ENCODE peak calls at places on chromosomes 12 and 14, in nine cellular contexts. K is prostate gland, M is gastrocnemius medialis, Q is adrenal gland, E is IMR-90, I is Peyer's patch, Z is transverse colon, O is GM12891, G is stomach. X is an unnamed sample.

GRCh38 chr12:78316656-78317055 is 486.0 kb downstream of the NAV3 start:
- DNase-seq in K (no peak), Q (no peak), I (no peak), E (no peak), G (no peak), O (no peak), M (no peak), Z (no peak), X (no peak)

GRCh38 chr14:67636361-67636919 is 16.7 kb downstream of the ARG2 start:
- DNase-seq in G (no peak), Q (no peak), K (no peak), E (peak; percentile 19), Z (no peak), I (peak; percentile 48), M (peak; percentile 31), O (no peak), X (peak; percentile 95)

GRCh38 chr14:106844608-106845285 is 1318.4 kb downstream of the TMEM121 start:
- DNase-seq in Q (peak; percentile 64), O (no peak), E (no peak), G (peak; percentile 64), Z (peak; percentile 90), M (peak; percentile 38), I (peak; percentile 93), K (peak; percentile 46), X (no peak)

GRCh38 chr12:54419088-54419887 is at the start of gene ITGA5:
- DNase-seq in G (peak; percentile 66), I (peak; percentile 76), O (no peak), Z (peak; percentile 73), K (peak; percentile 60), M (peak; percentile 76), Q (peak; percentile 92), E (peak; percentile 69), X (peak; percentile 65)

GRCh38 chr12:130765186-130765659 is 49.1 kb upstream of the RIMBP2 start:
- DNase-seq in O (no peak), Q (no peak), Z (no peak), E (peak; percentile 15), I (no peak), K (no peak), G (no peak), M (no peak), X (peak; percentile 85)

GRCh38 chr12:125065021-125065752 is at the start of gene AACS:
- DNase-seq in E (peak; percentile 64), I (peak; percentile 88), Z (peak; percentile 83), O (peak; percentile 96), K (peak; percentile 66), G (peak; percentile 79), Q (peak; percentile 82), M (peak; percentile 57), X (peak; percentile 86)

GRCh38 chr12:130633771-130634170 is 82.3 kb downstream of the RIMBP2 start:
- DNase-seq in G (peak; percentile 29), E (no peak), Z (peak; percentile 46), I (no peak), M (peak; percentile 53), K (peak; percentile 77), Q (peak; percentile 39), O (no peak), X (no peak)

GRCh38 chr14:92391746-92392145 is 68.8 kb downstream of the SLC24A4 start:
- DNase-seq in I (no peak), O (no peak), G (no peak), Q (no peak), M (no peak), E (no peak), Z (no peak), K (no peak), X (no peak)

GRCh38 chr12:132558861-132559623 is 51.3 kb downstream of the LRCOL1 start:
- DNase-seq in M (no peak), E (no peak), Q (no peak), Z (no peak), I (peak; percentile 83), K (no peak), G (no peak), O (no peak), X (no peak)

GRCh38 chr12:52811191-52812072 is 2.5 kb downstream of the KRT4 start:
- DNase-seq in Z (no peak), K (no peak), G (no peak), E (no peak), Q (no peak), M (no peak), O (no peak), I (no peak), X (no peak)

GRCh38 chr12:52813203-52813819 is 605 bp downstream of the KRT4 start:
- DNase-seq in Q (no peak), M (no peak), K (no peak), O (no peak), I (no peak), E (no peak), Z (no peak), G (no peak), X (no peak)

GRCh38 chr12:52812073-52812400 is 1.9 kb downstream of the KRT4 start:
- DNase-seq in Z (no peak), I (no peak), M (no peak), K (no peak), E (no peak), G (no peak), Q (no peak), O (no peak), X (no peak)

GRCh38 chr12:52813885-52814709 is at the start of gene KRT4:
- DNase-seq in M (no peak), E (no peak), Q (no peak), K (peak; percentile 13), I (no peak), Z (no peak), G (no peak), O (no peak), X (no peak)

GRCh38 chr12:52812749-52813148 is 1.2 kb downstream of the KRT4 start:
- DNase-seq in Z (no peak), I (no peak), Q (no peak), E (no peak), M (no peak), K (no peak), G (no peak), O (no peak), X (peak; percentile 20)
- TF ChIP-seq POLR2A in Z (no peak), I (no peak), Q (no peak), E (no peak), M (no peak), K (no peak), G (no peak), O (no peak), X (no peak)

DNA sequence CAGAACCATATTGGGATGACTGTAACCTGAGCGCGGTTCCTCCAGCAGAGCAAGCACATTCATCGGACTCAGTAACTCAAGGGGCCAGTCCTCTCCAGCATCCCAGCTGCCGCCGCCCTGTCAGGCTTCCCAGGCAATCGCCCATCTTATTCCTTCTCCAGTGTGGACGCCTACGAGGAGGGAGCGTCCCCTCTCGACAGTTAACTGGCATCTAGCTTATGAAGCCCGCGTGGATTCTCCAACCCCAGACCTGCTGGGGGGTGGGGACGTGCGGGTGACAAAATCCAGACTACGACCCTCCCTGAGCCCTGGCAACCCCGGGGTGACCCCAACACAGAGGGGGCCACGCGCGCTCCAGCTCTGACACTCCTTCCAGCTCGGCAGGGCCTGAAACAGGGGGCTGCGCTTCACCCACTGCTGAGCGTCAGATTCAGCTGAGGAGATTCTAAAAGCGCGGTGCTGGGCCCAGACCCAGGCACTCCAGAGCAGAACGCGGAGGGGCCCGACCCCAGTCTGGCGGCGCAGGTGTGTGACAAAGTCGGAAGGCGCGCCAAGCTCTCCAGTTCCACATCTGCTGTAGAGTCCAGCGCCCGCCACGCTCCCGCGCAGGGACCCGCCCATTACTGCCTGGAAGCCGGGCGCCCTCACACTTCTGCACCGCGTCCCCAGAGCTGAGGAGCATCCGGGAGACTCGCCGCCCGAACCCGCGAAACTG is 43.9 kb upstream of the ESR2 start:
- DNase-seq in I (no peak), M (peak; percentile 20), Z (peak; percentile 59), G (peak; percentile 31), Q (peak; percentile 48), O (peak; percentile 10), K (peak; percentile 34), E (peak; percentile 58), X (peak; percentile 57)
- TF ChIP-seq POLR2A in I (no peak), M (no peak), Z (no peak), G (no peak), Q (no peak), O (peak; percentile 63), K (peak; percentile 3), E (no peak), X (peak; percentile 36)

GRCh38 chr14:95507174-95507573 is 9.3 kb downstream of the SYNE3 start:
- DNase-seq in K (peak; percentile 71), I (peak; percentile 69), Z (peak; percentile 53), O (no peak), M (peak; percentile 93), Q (peak; percentile 90), E (peak; percentile 94), G (peak; percentile 67), X (peak; percentile 24)

GRCh38 chr14:95505030-95505589 is 11.3 kb downstream of the SYNE3 start:
- DNase-seq in Z (no peak), G (no peak), K (no peak), Q (no peak), O (no peak), E (no peak), M (no peak), I (no peak), X (no peak)

GRCh38 chr14:95503365-95504134 is 12.9 kb downstream of the SYNE3 start:
- DNase-seq in M (no peak), I (no peak), G (no peak), Z (no peak), E (no peak), O (no peak), Q (no peak), K (no peak), X (no peak)

GRCh38 chr14:95502381-95502950 is 14.0 kb downstream of the SYNE3 start:
- DNase-seq in O (no peak), I (no peak), G (no peak), M (no peak), E (no peak), Z (no peak), K (no peak), Q (peak; percentile 67), X (no peak)

DNA sequence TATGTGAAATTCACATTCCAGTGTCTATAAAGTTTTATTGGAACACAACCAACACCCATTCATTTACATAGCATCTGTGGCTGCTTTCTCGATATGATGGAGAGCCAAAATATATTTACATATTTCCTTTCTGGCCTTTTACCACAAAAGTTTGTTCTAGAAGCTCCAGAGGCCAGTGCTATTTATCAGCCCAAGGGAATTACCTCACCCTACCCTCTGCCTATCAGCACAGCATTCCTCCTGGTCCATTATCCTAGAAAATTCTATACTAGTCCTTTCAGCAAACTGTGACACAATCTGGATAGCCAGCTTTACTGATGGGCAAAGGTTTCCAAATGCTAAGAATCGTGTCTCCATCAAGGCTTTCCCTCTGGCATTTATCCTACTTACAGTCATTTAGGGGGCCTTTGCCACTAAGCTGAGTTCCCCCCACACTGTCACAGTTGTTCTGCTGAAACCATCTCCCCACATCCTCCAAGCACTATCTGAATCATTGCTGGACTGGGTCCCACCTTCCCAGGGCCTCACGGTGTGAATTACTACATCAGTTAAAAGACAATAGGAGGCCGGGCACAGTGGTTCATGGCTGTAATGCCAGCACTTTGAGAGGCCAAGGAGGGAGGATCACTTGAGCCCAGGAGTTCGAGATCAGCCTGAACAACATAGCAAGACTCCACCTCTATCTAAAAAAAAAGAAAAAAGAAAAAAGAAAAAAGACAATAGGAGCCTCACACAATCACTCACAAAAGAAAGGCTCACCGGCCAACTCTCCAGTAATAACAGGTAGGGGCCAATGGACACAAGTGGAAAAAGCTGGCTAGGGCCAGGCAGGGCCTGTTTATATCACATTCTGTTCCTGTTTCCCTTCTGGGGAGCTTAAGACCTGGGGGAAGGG is 12.1 kb downstream of the SYNE3 start:
- DNase-seq in K (no peak), E (peak; percentile 88), G (no peak), O (no peak), Q (no peak), I (no peak), M (no peak), Z (no peak), X (no peak)
- TF ChIP-seq POLR2A in K (no peak), E (no peak), G (no peak), O (no peak), Q (no peak), I (no peak), M (no peak), Z (no peak), X (no peak)

GRCh38 chr14:91242635-91243034 is 1.9 kb downstream of the GPR68 start:
- DNase-seq in M (no peak), I (no peak), Z (no peak), O (no peak), K (no peak), E (no peak), Q (no peak), G (no peak), X (no peak)
- TF ChIP-seq POLR2A in M (no peak), I (no peak), Z (no peak), O (no peak), K (no peak), E (no peak), Q (no peak), G (no peak), X (no peak)

X was measured in erythroblast.